ENCODE peak calls at places on chromosomes 3 and 15, in five cellular contexts. H is esophagus squamous epithelium, L is left ventricle myocardium inferior, U is fibroblast of lung, Y is heart left ventricle. W is an unnamed sample.
A peak's percentile ranks its signal among the peaks of the same experiment; 100 is the strongest.

GRCh38 chr15:41949400-41950126 is 22.8 kb downstream of the EHD4 start:
- DNase-seq in H (no peak), L (no peak), Y (no peak), U (no peak), W (no peak)

GRCh38 chr3:118803096-118803476 is 231.6 kb downstream of the IGSF11 start:
- DNase-seq in H (no peak), U (no peak), Y (no peak), L (no peak), W (no peak)

GRCh38 chr15:85118581-85118980 is 136.9 kb downstream of the PDE8A start:
- DNase-seq in L (peak; percentile 30), U (no peak), H (no peak), Y (peak; percentile 54), W (no peak)

GRCh38 chr3:27758083-27758482 is 36.0 kb upstream of the EOMES start:
- DNase-seq in U (peak; percentile 67), H (no peak), L (no peak), Y (no peak), W (no peak)

GRCh38 chr3:56693750-56694149 is 10.7 kb upstream of the TASOR start:
- DNase-seq in Y (no peak), H (no peak), U (no peak), L (no peak), W (peak; percentile 69)

GRCh38 chr3:195544634-195545033 is 1.5 kb upstream of the PPP1R2 start:
- DNase-seq in Y (peak; percentile 70), H (no peak), U (no peak), L (peak; percentile 48), W (peak; percentile 78)

GRCh38 chr3:27824312-27825200 is 102.4 kb upstream of the EOMES start:
- DNase-seq in L (no peak), U (no peak), Y (no peak), H (no peak), W (no peak)

GRCh38 chr3:58743296-58743695 is 76.7 kb upstream of the FAM3D start:
- DNase-seq in U (no peak), H (no peak), L (no peak), Y (no peak), W (no peak)

GRCh38 chr3:71524688-71525087 is 58.8 kb downstream of the FOXP1 start:
- DNase-seq in U (no peak), Y (no peak), H (no peak), L (no peak), W (no peak)

GRCh38 chr3:54358969-54359648 is 236.8 kb downstream of the CACNA2D3 start:
- DNase-seq in Y (peak; percentile 85), L (peak; percentile 75), U (no peak), H (no peak), W (no peak)

GRCh38 chr15:29822100-29822684 is at the start of gene TJP1:
- DNase-seq in Y (peak; percentile 89), U (peak; percentile 77), L (peak; percentile 82), H (no peak), W (peak; percentile 86)

GRCh38 chr3:169118666-169119370 is 544.7 kb downstream of the MECOM start:
- DNase-seq in H (no peak), L (no peak), Y (no peak), U (no peak), W (no peak)

GRCh38 chr15:32898414-32898813 is 180.6 kb downstream of the GREM1 start:
- DNase-seq in H (no peak), L (no peak), U (no peak), Y (no peak), W (no peak)

GRCh38 chr3:125280966-125281365 is 68.4 kb upstream of the SLC12A8 start:
- DNase-seq in L (no peak), Y (peak; percentile 25), H (no peak), U (peak; percentile 56), W (no peak)

GRCh38 chr3:169813757-169814517 is 1.2 kb upstream of the LRRC34 start:
- DNase-seq in H (no peak), Y (no peak), L (no peak), U (no peak), W (peak; percentile 65)

GRCh38 chr3:126932188-126932931 is 50.6 kb upstream of the PLXNA1 start:
- DNase-seq in L (no peak), U (peak; percentile 25), H (no peak), Y (peak; percentile 55), W (no peak)

GRCh38 chr3:149971403-149972075 is 844 bp upstream of the PFN2 start:
- DNase-seq in U (peak; percentile 75), Y (peak; percentile 68), L (peak; percentile 57), H (no peak), W (peak; percentile 9)

GRCh38 chr15:39127151-39127815 is 453.6 kb upstream of the THBS1 start:
- DNase-seq in H (no peak), Y (no peak), L (no peak), U (no peak), W (no peak)

GRCh38 chr15:68635142-68635541 is 56.3 kb downstream of the CORO2B start:
- DNase-seq in U (peak; percentile 54), L (peak; percentile 50), Y (peak; percentile 79), H (no peak), W (no peak)

GRCh38 chr3:67647390-67647878 is 7.0 kb downstream of the SUCLG2 start:
- DNase-seq in U (peak; percentile 97), H (no peak), Y (peak; percentile 26), L (peak; percentile 16), W (no peak)

GRCh38 chr15:96220657-96221056 is 109.8 kb upstream of the NR2F2 start:
- DNase-seq in H (no peak), L (no peak), Y (no peak), U (no peak), W (no peak)

GRCh38 chr15:28892789-28893610 is 7.2 kb downstream of the APBA2 start:
- DNase-seq in H (no peak), L (no peak), Y (no peak), U (peak; percentile 60), W (no peak)

GRCh38 chr15:43253431-43254403 is 13.0 kb downstream of the TGM5 start:
- DNase-seq in L (no peak), Y (no peak), H (no peak), U (peak; percentile 10), W (peak; percentile 62)

GRCh38 chr3:49841126-49841525 is 15.2 kb downstream of the TRAIP start:
- DNase-seq in Y (no peak), U (peak; percentile 28), L (no peak), H (no peak), W (no peak)

GRCh38 chr3:185488465-185488864 is 10.4 kb downstream of the TMEM41A start:
- DNase-seq in U (no peak), H (no peak), Y (no peak), L (no peak), W (no peak)

GRCh38 chr15:79180318-79180717 is 89.7 kb upstream of the RASGRF1 start:
- DNase-seq in U (no peak), Y (no peak), H (no peak), L (no peak), W (no peak)